ENCODE peak calls at places on chromosome 2, in nine cellular contexts. B is PC-9; H is heart left ventricle; C is CD4-positive, alpha-beta memory T cell; F is breast epithelium; V is astrocyte of the spinal cord; N is epithelial cell of esophagus; Q is ascending aorta; K is sigmoid colon. J is an unnamed sample.

GRCh38 chr2:225276207-225276606 is 123.3 kb upstream of the NYAP2 start:
- DNase-seq in B (no peak), H (no peak), C (no peak), F (no peak), V (no peak), N (no peak), Q (no peak), K (no peak), J (no peak)

GRCh38 chr2:145653553-145653952 is 1133.6 kb upstream of the ZEB2 start:
- DNase-seq in B (no peak), H (no peak), C (no peak), F (no peak), V (no peak), N (peak), Q (no peak), K (no peak), J (peak)

GRCh38 chr2:47520302-47520630 is 117.3 kb downstream of the MSH2 start:
- DNase-seq in B (no peak), H (no peak), C (no peak), F (no peak), V (no peak), N (no peak), Q (no peak), K (no peak), J (no peak)

GRCh38 chr2:43270461-43270860 is 44.1 kb upstream of the ZFP36L2 start:
- DNase-seq in B (no peak), H (no peak), C (no peak), F (no peak), V (no peak), N (no peak), Q (no peak), K (no peak), J (no peak)

GRCh38 chr2:104408266-104408665 is 445.6 kb upstream of the POU3F3 start:
- DNase-seq in B (no peak), H (no peak), C (no peak), F (no peak), V (peak), N (no peak), Q (no peak), K (no peak), J (no peak)

GRCh38 chr2:105544591-105545377 is 145.9 kb upstream of the FHL2 start:
- DNase-seq in B (no peak), H (no peak), C (no peak), F (no peak), V (no peak), N (no peak), Q (peak), K (no peak), J (no peak)

GRCh38 chr2:102063360-102063947 is 71.7 kb downstream of the IL1R2 start:
- DNase-seq in B (peak), H (peak), C (no peak), F (no peak), V (peak), N (no peak), Q (peak), K (peak), J (peak)

GRCh38 chr2:11757101-11757500 is 10.7 kb downstream of the LPIN1 start:
- DNase-seq in B (no peak), H (no peak), C (no peak), F (no peak), V (no peak), N (no peak), Q (no peak), K (no peak), J (no peak)

GRCh38 chr2:20141056-20141762 is 83.7 kb downstream of the SDC1 start:
- DNase-seq in B (peak), H (peak), C (no peak), F (peak), V (peak), N (peak), Q (peak), K (peak), J (peak)

GRCh38 chr2:239588451-239589269 is 187.8 kb upstream of the HDAC4 start:
- DNase-seq in B (no peak), H (peak), C (no peak), F (no peak), V (no peak), N (no peak), Q (no peak), K (peak), J (no peak)

GRCh38 chr2:134217924-134218323 is 35.9 kb upstream of the MGAT5 start:
- DNase-seq in B (no peak), H (no peak), C (no peak), F (no peak), V (no peak), N (peak), Q (no peak), K (no peak), J (no peak)

GRCh38 chr2:164796999-164797398 is 44.6 kb downstream of the COBLL1 start:
- DNase-seq in B (no peak), H (no peak), C (no peak), F (no peak), V (no peak), N (no peak), Q (no peak), K (no peak), J (no peak)

GRCh38 chr2:45008296-45009129 is 739 bp downstream of the SIX2 start:
- DNase-seq in B (peak), H (no peak), C (no peak), F (no peak), V (peak), N (peak), Q (no peak), K (no peak), J (peak)

GRCh38 chr2:55877101-55877500 is 46.5 kb downstream of the EFEMP1 start:
- DNase-seq in B (no peak), H (no peak), C (no peak), F (no peak), V (no peak), N (no peak), Q (no peak), K (no peak), J (no peak)

GRCh38 chr2:20443276-20443920 is 3.5 kb upstream of the RHOB start:
- DNase-seq in B (peak), H (no peak), C (peak), F (no peak), V (peak), N (peak), Q (peak), K (peak), J (no peak)

GRCh38 chr2:74548919-74549684 is 4.6 kb downstream of the LOXL3 start:
- DNase-seq in B (peak), H (peak), C (no peak), F (no peak), V (peak), N (peak), Q (peak), K (peak), J (peak)

GRCh38 chr2:160052524-160052923 is 9.9 kb downstream of the PLA2R1 start:
- DNase-seq in B (no peak), H (no peak), C (no peak), F (no peak), V (no peak), N (peak), Q (no peak), K (no peak), J (no peak)

GRCh38 chr2:106363788-106364187 is 104.4 kb downstream of the RGPD3 start:
- DNase-seq in B (no peak), H (no peak), C (no peak), F (no peak), V (no peak), N (no peak), Q (no peak), K (no peak), J (no peak)

GRCh38 chr2:156897548-156897947 is 360.0 kb upstream of the GALNT5 start:
- DNase-seq in B (no peak), H (no peak), C (no peak), F (no peak), V (no peak), N (no peak), Q (no peak), K (no peak), J (no peak)

GRCh38 chr2:46876741-46877384 is 38.7 kb downstream of the MCFD2 start:
- DNase-seq in B (peak), H (no peak), C (peak), F (no peak), V (peak), N (peak), Q (no peak), K (no peak), J (peak)

GRCh38 chr2:217799553-217800432 is 203.0 kb downstream of the TNS1 start:
- DNase-seq in B (no peak), H (peak), C (no peak), F (peak), V (no peak), N (no peak), Q (peak), K (peak), J (no peak)

GRCh38 chr2:117958186-117958585 is 55.7 kb downstream of the CCDC93 start:
- DNase-seq in B (peak), H (no peak), C (no peak), F (peak), V (peak), N (peak), Q (no peak), K (no peak), J (peak)

GRCh38 chr2:186827862-186828492 is 21.0 kb downstream of the ZSWIM2 start:
- DNase-seq in B (no peak), H (no peak), C (no peak), F (no peak), V (no peak), N (no peak), Q (no peak), K (no peak), J (no peak)

GRCh38 chr2:217694296-217694695 is 308.5 kb downstream of the TNS1 start:
- DNase-seq in B (peak), H (no peak), C (no peak), F (no peak), V (peak), N (no peak), Q (no peak), K (no peak), J (no peak)

GRCh38 chr2:23376972-23377371 is 8.0 kb upstream of the KLHL29 start:
- DNase-seq in B (no peak), H (no peak), C (no peak), F (no peak), V (no peak), N (no peak), Q (no peak), K (no peak), J (no peak)

GRCh38 chr2:128278979-128279378 is 39.7 kb downstream of the HS6ST1 start:
- DNase-seq in B (no peak), H (peak), C (no peak), F (no peak), V (no peak), N (no peak), Q (peak), K (peak), J (no peak)

GRCh38 chr2:128277961-128278681 is 40.5 kb downstream of the HS6ST1 start:
- DNase-seq in B (no peak), H (peak), C (no peak), F (no peak), V (no peak), N (no peak), Q (peak), K (peak), J (no peak)

GRCh38 chr2:128275498-128276045 is 43.1 kb downstream of the HS6ST1 start:
- DNase-seq in B (no peak), H (peak), C (no peak), F (no peak), V (no peak), N (no peak), Q (peak), K (peak), J (no peak)

GRCh38 chr2:128274218-128274617 is 44.5 kb downstream of the HS6ST1 start:
- DNase-seq in B (no peak), H (no peak), C (no peak), F (no peak), V (no peak), N (no peak), Q (no peak), K (no peak), J (no peak)

GRCh38 chr2:128276878-128277675 is 41.6 kb downstream of the HS6ST1 start:
- DNase-seq in B (no peak), H (peak), C (no peak), F (no peak), V (peak), N (no peak), Q (peak), K (peak), J (no peak)
- H3K4me3 ChIP-seq in B (no peak), H (no peak), C (no peak), F (no peak), V (no peak), N (no peak), Q (no peak), K (no peak), J (no peak)

DNA sequence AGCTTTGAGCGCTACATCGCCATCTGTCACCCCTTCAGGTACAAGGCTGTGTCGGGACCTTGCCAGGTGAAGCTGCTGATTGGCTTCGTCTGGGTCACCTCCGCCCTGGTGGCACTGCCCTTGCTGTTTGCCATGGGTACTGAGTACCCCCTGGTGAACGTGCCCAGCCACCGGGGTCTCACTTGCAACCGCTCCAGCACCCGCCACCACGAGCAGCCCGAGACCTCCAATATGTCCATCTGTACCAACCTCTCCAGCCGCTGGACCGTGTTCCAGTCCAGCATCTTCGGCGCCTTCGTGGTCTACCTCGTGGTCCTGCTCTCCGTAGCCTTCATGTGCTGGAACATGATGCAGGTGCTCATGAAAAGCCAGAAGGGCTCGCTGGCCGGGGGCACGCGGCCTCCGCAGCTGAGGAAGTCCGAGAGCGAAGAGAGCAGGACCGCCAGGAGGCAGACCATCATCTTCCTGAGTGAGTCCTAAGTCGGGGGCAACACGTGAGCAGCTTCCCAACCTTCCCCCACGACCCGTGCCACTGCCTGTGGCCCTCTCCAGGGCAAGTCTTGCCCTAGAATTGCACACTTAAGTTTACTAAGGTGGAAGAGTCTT is 928 bp downstream of the GPR39 start:
- DNase-seq in B (peak), H (no peak), C (no peak), F (no peak), V (no peak), N (no peak), Q (peak), K (no peak), J (no peak)
- H3K4me3 ChIP-seq in B (peak), H (no peak), C (no peak), F (no peak), V (no peak), N (no peak), Q (no peak), K (no peak), J (no peak)

DNA sequence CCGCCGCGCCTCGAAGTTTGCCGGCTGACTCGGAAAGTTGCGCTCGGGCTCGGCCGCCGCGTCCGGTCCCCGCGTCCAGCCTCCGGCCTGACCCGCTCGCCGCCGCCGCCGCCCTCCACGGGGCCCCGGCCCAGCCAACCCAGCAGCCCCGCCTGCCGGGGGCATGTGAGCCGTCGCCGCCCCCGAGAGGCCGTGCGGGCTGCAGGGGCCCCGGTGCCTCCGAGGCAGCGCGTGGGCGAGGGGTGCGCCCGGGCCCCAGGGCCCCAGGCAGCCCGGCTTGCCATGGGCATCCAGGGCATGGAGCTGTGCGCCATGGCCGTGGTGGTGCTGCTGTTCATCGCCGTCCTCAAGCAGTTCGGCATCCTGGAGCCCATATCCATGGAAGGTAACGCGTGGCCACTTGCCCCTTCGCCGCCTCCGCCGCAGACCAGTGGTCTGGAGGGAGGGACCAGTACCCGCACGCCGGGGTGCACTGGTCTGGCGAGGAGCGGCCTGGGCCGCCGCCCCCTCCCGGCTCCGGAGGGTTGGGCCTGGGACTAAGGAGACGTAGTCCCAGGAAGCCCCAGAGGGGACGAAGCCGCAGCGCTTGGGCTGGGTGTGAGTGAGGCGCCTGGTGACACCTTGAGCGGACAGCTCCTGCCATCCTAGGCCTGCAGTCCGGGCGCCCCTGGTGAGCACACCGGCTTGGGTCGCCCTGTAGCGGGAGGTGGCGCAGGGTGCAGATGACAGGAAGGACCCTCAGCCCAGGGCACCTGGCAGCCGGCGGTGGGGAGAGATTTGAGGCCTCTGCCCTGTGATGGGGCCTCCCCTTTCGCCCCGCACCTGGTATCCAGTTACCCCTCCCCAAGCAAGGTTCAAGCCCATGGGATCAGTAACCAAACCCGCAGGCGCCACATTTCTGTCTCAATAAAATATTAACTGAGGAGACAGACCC is 49.9 kb downstream of the KCNIP3 start:
- DNase-seq in B (no peak), H (no peak), C (no peak), F (no peak), V (no peak), N (peak), Q (peak), K (peak), J (peak)
- H3K4me3 ChIP-seq in B (no peak), H (peak), C (no peak), F (peak), V (peak), N (no peak), Q (peak), K (peak), J (peak)

GRCh38 chr2:70190086-70190412 is 770 bp downstream of the C2orf42 start:
- DNase-seq in B (no peak), H (no peak), C (no peak), F (no peak), V (no peak), N (no peak), Q (no peak), K (no peak), J (no peak)

GRCh38 chr2:70190413-70191243 is at the start of gene C2orf42:
- DNase-seq in B (peak), H (peak), C (peak), F (peak), V (peak), N (peak), Q (peak), K (peak), J (peak)

GRCh38 chr2:70192516-70192915 is 1.7 kb upstream of the C2orf42 start:
- DNase-seq in B (peak), H (no peak), C (no peak), F (no peak), V (no peak), N (peak), Q (no peak), K (no peak), J (no peak)

GRCh38 chr2:70188460-70188859 is 2.4 kb downstream of the C2orf42 start:
- DNase-seq in B (no peak), H (no peak), C (no peak), F (no peak), V (no peak), N (no peak), Q (no peak), K (no peak), J (no peak)

DNA sequence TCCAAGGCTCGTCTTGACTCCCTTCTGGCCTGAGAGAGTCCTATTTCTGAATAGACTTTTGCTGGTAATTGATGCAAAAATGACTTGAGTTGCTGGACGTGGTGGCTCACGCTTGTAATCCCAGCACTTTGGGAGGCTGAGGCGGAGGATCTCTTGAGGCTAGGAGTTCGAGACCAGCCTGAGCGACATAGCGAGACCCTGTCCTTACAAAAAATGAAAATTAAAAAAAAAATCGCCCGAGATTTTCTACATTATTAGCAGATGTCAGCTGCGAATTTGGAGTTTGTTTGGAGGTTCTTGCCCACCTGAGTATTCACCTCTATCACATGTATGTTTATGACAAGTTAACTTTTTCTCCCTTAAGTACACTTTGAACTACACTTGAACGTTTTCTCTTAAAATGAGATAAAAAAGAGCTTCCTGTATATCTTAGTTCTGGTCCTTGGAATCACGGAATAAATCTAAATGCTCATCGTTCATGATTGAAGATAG is 471 bp upstream of the C2orf42 start:
- DNase-seq in B (no peak), H (no peak), C (no peak), F (no peak), V (no peak), N (no peak), Q (no peak), K (no peak), J (no peak)
- H3K4me3 ChIP-seq in B (peak), H (peak), C (no peak), F (peak), V (peak), N (peak), Q (peak), K (peak), J (peak)

DNA sequence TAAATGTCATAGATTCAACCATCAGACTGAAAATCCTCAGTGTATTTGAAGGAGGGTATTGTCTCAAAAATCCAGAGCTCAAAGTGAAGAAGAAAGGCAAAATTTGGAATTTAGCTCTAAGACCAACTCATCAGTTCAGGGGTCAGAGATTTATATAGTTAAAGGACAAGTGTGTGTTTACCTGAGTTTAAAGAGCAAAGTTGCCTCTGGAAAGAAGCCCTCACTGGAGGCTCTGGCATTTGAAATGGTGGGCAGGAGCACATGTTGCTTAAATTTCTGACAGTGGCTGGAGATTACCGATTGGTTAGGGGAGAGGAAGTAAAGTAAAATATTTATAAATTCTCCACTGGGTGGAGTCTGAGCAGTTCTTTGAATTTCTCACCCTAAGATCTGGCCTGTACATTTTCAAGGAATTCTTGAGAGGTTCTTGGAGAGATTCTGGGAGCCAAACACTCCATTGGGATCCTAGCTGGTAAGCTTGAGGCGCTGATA is at the start of gene KYNU:
- DNase-seq in B (no peak), H (no peak), C (no peak), F (no peak), V (no peak), N (peak), Q (no peak), K (no peak), J (peak)
- H3K4me3 ChIP-seq in B (no peak), H (peak), C (no peak), F (peak), V (no peak), N (peak), Q (no peak), K (peak), J (no peak)

DNA sequence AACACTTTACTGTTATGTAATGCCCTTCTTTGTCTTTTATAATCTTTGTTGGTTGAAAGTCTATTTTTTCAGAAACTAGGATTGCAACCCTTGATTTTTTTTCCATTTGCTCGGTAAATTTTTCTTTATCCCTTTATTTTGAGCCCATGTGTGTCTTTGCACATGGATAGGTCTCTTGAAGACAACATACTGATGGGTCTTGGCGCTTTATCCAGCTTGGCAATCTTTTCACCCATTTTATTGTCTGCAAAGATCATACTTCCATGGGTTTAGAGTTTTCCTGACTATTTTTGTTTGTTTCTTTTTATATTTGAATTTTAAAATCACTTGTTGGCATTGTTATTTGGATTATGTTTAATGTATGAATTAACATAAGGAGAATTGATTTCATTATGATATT is 27.0 kb downstream of the ACOXL start:
- DNase-seq in B (no peak), H (no peak), C (no peak), F (no peak), V (no peak), N (no peak), Q (no peak), K (no peak), J (no peak)
- H3K4me3 ChIP-seq in B (no peak), H (no peak), C (no peak), F (no peak), V (no peak), N (no peak), Q (no peak), K (no peak), J (no peak)

J was measured in foreskin fibroblast.